ENCODE peak calls at places on chromosomes 2 and 18, in eight cellular contexts. K is activated CD8-positive, alpha-beta memory T cell treated with anti-CD3 and anti-CD28 coated beads for 24 hours; Z is ACHN; P is cardiac fibroblast; A is activated T-helper 1 cell treated with anti-CD3 and anti-CD28 coated beads, Interleukin-12 subunit alpha, Interleukin-12 subunit beta, Interleukin-2, Interleukin-4 antibody, amounts not matched to agents 30 ng/mL and 10 ng/mL and 1 ng/mL, durations not matched to agents 14 hours and 24 hours and 36 hours; I is colonic mucosa; D is Right ventricle myocardium superior; L is iPS DF 6.9. N is an unnamed sample.

GRCh38 chr2:43067254-43068052 is 159.0 kb downstream of the ZFP36L2 start:
- DNase-seq in I (no peak), K (no peak), Z (no peak), A (no peak), L (no peak), P (no peak), D (no peak), N (no peak)

GRCh38 chr18:77087391-77088141 is 45.0 kb downstream of the MBP start:
- DNase-seq in Z (no peak), D (peak; percentile 80), K (no peak), P (peak; percentile 38), L (no peak), I (peak; percentile 59), A (no peak), N (no peak)

GRCh38 chr18:24009651-24010333 is 4.8 kb upstream of the TTC39C start:
- DNase-seq in Z (no peak), A (peak; percentile 25), P (no peak), I (no peak), K (no peak), L (no peak), D (no peak), N (no peak)

GRCh38 chr2:3429068-3429610 is 49.6 kb downstream of the TRAPPC12 start:
- DNase-seq in P (peak; percentile 52), D (no peak), L (no peak), Z (no peak), A (no peak), K (no peak), I (no peak), N (no peak)

GRCh38 chr18:6401687-6402086 is 13.0 kb downstream of the L3MBTL4 start:
- DNase-seq in I (no peak), D (no peak), K (no peak), Z (peak; percentile 10), L (no peak), P (no peak), A (no peak), N (no peak)

GRCh38 chr2:134253804-134254203 is at the start of gene MGAT5:
- DNase-seq in D (no peak), Z (no peak), A (no peak), P (no peak), I (peak; percentile 84), L (no peak), K (no peak), N (no peak)

GRCh38 chr2:64989982-64990614 is 899 bp downstream of the SLC1A4 start:
- DNase-seq in A (no peak), L (no peak), I (peak; percentile 33), Z (no peak), P (no peak), D (no peak), K (no peak), N (no peak)

GRCh38 chr2:584863-585823 is 92.1 kb downstream of the TMEM18 start:
- DNase-seq in P (no peak), D (no peak), I (no peak), A (peak; percentile 20), K (peak; percentile 73), L (no peak), Z (no peak), N (no peak)

GRCh38 chr2:212814941-212815340 is 276.3 kb upstream of the ERBB4 start:
- DNase-seq in D (no peak), L (no peak), Z (no peak), P (no peak), K (no peak), I (no peak), A (no peak), N (no peak)

GRCh38 chr18:61917870-61918269 is 25.1 kb upstream of the RNF152 start:
- DNase-seq in I (no peak), D (no peak), Z (no peak), K (no peak), A (no peak), P (peak; percentile 33), L (no peak), N (no peak)

GRCh38 chr2:239267411-239267941 is 133.3 kb downstream of the HDAC4 start:
- DNase-seq in A (peak; percentile 92), D (peak; percentile 84), Z (no peak), K (peak; percentile 90), I (peak; percentile 89), P (peak; percentile 84), L (no peak), N (no peak)

N was measured in iPS DF 19.7.